ENCODE peak calls at places on chromosome 21, in four cellular contexts. J is AG04449, Z is mammary epithelial cell, F is fibroblast of the aortic adventitia. X is an unnamed sample.

GRCh38 chr21:34625194-34625593 is 10.3 kb upstream of the RCAN1 start:
- DNase-seq in J (no peak), Z (no peak), F (no peak), X (no peak)

GRCh38 chr21:19048088-19048672 is 644.6 kb upstream of the TMPRSS15 start:
- DNase-seq in J (no peak), Z (no peak), F (no peak), X (no peak)

GRCh38 chr21:35048183-35048601 is 910 bp downstream of the RUNX1 start:
- DNase-seq in J (no peak), Z (peak; percentile 35), F (no peak), X (no peak)

GRCh38 chr21:25550352-25550751 is 56.9 kb downstream of the MRPL39 start:
- DNase-seq in J (no peak), Z (no peak), F (no peak), X (no peak)

GRCh38 chr21:29888437-29888836 is 51.4 kb downstream of the GRIK1 start:
- DNase-seq in J (no peak), Z (peak; percentile 33), F (no peak), X (no peak)

GRCh38 chr21:36535618-36536241 is 55.8 kb upstream of the CLDN14 start:
- DNase-seq in J (no peak), Z (peak; percentile 11), F (no peak), X (no peak)

GRCh38 chr21:32253215-32253641 is 25.6 kb downstream of the MIS18A start:
- DNase-seq in J (peak; percentile 24), Z (no peak), F (peak; percentile 93), X (no peak)

GRCh38 chr21:28337319-28337718 is 655.4 kb downstream of the LTN1 start:
- DNase-seq in J (no peak), Z (peak; percentile 30), F (peak; percentile 90), X (no peak)

GRCh38 chr21:24852610-24853195 is 754.6 kb downstream of the MRPL39 start:
- DNase-seq in J (no peak), Z (no peak), F (no peak), X (no peak)

GRCh38 chr21:36654796-36655325 is 44.1 kb upstream of the SIM2 start:
- DNase-seq in J (no peak), Z (no peak), F (no peak), X (no peak)

GRCh38 chr21:18204931-18205330 is 39.7 kb upstream of the CHODL start:
- DNase-seq in J (no peak), Z (no peak), F (no peak), X (no peak)

GRCh38 chr21:16794944-16795343 is 717.9 kb upstream of the CXADR start:
- DNase-seq in J (peak; percentile 70), Z (peak; percentile 52), F (peak; percentile 87), X (no peak)

GRCh38 chr21:18522181-18522771 is 118.7 kb upstream of the TMPRSS15 start:
- DNase-seq in J (no peak), Z (no peak), F (peak; percentile 8), X (no peak)

GRCh38 chr21:34836103-34836932 is 167.5 kb downstream of the CLIC6 start:
- DNase-seq in J (peak; percentile 98), Z (peak; percentile 94), F (peak; percentile 99), X (no peak)

GRCh38 chr21:19508844-19509243 is 1105.3 kb upstream of the TMPRSS15 start:
- DNase-seq in J (no peak), Z (no peak), F (no peak), X (no peak)

GRCh38 chr21:29208666-29209059 is 78.2 kb downstream of the MAP3K7CL start:
- DNase-seq in J (peak; percentile 90), Z (no peak), F (peak; percentile 87), X (no peak)

GRCh38 chr21:34965200-34966174 is 83.6 kb downstream of the RUNX1 start:
- DNase-seq in J (no peak), Z (peak; percentile 17), F (peak; percentile 14), X (no peak)

GRCh38 chr21:28240586-28240985 is 752.1 kb downstream of the LTN1 start:
- DNase-seq in J (no peak), Z (no peak), F (peak; percentile 70), X (no peak)

GRCh38 chr21:30515681-30516080 is 13.7 kb upstream of the KRTAP19-5 start:
- DNase-seq in J (no peak), Z (no peak), F (no peak), X (no peak)

GRCh38 chr21:25647632-25648031 is 8.6 kb downstream of the JAM2 start:
- DNase-seq in J (no peak), Z (no peak), F (no peak), X (no peak)

GRCh38 chr21:27359141-27359540 is 392.3 kb upstream of the ADAMTS5 start:
- DNase-seq in J (no peak), Z (no peak), F (peak; percentile 78), X (no peak)

GRCh38 chr21:31449912-31450535 is 106.0 kb upstream of the TIAM1 start:
- DNase-seq in J (no peak), Z (no peak), F (no peak), X (no peak)

GRCh38 chr21:43193088-43193650 is 24.4 kb downstream of the CRYAA start:
- DNase-seq in J (no peak), Z (no peak), F (no peak), X (no peak)

GRCh38 chr21:36150192-36150711 is 6.4 kb upstream of the DOP1B start:
- DNase-seq in J (no peak), Z (no peak), F (peak; percentile 66), X (no peak)

GRCh38 chr21:31530918-31531705 is 128.4 kb upstream of the SOD1 start:
- DNase-seq in J (no peak), Z (no peak), F (no peak), X (no peak)

GRCh38 chr21:25980710-25981109 is 189.9 kb downstream of the APP start:
- DNase-seq in J (no peak), Z (peak; percentile 93), F (no peak), X (no peak)

GRCh38 chr21:32089771-32090170 is 189.1 kb downstream of the MIS18A start:
- DNase-seq in J (no peak), Z (no peak), F (no peak), X (no peak)

GRCh38 chr21:18387994-18388393 is 15.6 kb downstream of the TMPRSS15 start:
- DNase-seq in J (no peak), Z (no peak), F (no peak), X (no peak)

GRCh38 chr21:40842197-40842552 is 4.8 kb downstream of the DSCAM start:
- DNase-seq in J (no peak), Z (no peak), F (no peak), X (no peak)
- TF ChIP-seq CTCF in J (no peak), Z (no peak), F (no peak), X (peak; percentile 15)

GRCh38 chr21:15654171-15654570 is 75.6 kb upstream of the USP25 start:
- DNase-seq in J (no peak), Z (no peak), F (no peak), X (no peak)

GRCh38 chr21:15651172-15651571 is 78.6 kb upstream of the USP25 start:
- DNase-seq in J (no peak), Z (no peak), F (peak; percentile 12), X (no peak)

DNA sequence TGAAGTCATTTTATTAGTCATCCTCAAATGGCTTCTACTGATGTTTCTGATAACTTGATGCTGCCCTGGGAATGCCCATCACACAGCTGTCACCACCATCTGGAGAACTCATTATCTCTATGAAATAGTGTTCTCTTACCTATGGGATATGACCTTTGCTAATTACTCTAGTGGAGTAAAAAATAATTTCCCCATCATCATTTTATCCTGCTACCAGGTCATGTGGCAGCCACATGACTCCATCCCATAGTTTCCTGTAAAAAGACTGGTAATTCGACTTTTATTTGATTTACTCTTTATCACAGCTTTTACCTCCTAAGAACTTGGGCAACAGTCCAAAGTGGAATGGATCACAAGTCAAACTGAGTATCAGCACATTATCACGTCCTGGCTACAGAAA is 76.1 kb upstream of the USP25 start:
- DNase-seq in J (no peak), Z (no peak), F (no peak), X (no peak)
- TF ChIP-seq CTCF in J (no peak), Z (no peak), F (no peak), X (no peak)

GRCh38 chr21:41817877-41818855 is 51.3 kb upstream of the RIPK4 start:
- DNase-seq in J (no peak), Z (no peak), F (no peak), X (no peak)

GRCh38 chr21:41816583-41817165 is 49.8 kb upstream of the RIPK4 start:
- DNase-seq in J (no peak), Z (peak; percentile 38), F (peak; percentile 56), X (peak; percentile 68)

GRCh38 chr21:41819236-41819855 is 52.5 kb upstream of the RIPK4 start:
- DNase-seq in J (no peak), Z (no peak), F (no peak), X (no peak)

GRCh38 chr21:41815652-41816582 is 49.1 kb upstream of the RIPK4 start:
- DNase-seq in J (no peak), Z (no peak), F (no peak), X (no peak)

GRCh38 chr21:41817228-41817627 is 50.4 kb upstream of the RIPK4 start:
- DNase-seq in J (peak; percentile 50), Z (peak; percentile 65), F (peak; percentile 80), X (peak; percentile 67)
- TF ChIP-seq CTCF in J (peak; percentile 89), Z (peak; percentile 97), F (peak; percentile 88), X (peak; percentile 49)

GRCh38 chr21:46324390-46325072 is 575 bp downstream of the PCNT start:
- DNase-seq in J (no peak), Z (peak; percentile 74), F (peak; percentile 74), X (peak; percentile 93)

GRCh38 chr21:46323710-46324389 is at the start of the genes C21orf58 and PCNT:
- DNase-seq in J (peak; percentile 79), Z (peak; percentile 97), F (peak; percentile 97), X (peak; percentile 97)

GRCh38 chr21:46323227-46323709 is 402 bp downstream of the C21orf58 start:
- DNase-seq in J (no peak), Z (no peak), F (no peak), X (no peak)

GRCh38 chr21:46326110-46326703 is 2.3 kb downstream of the PCNT start:
- DNase-seq in J (no peak), Z (no peak), F (no peak), X (no peak)

GRCh38 chr21:46325073-46325912 is 1.3 kb downstream of the PCNT start:
- DNase-seq in J (no peak), Z (peak; percentile 54), F (peak; percentile 39), X (peak; percentile 47)
- TF ChIP-seq CTCF in J (peak; percentile 39), Z (peak; percentile 41), F (peak; percentile 47), X (no peak)

GRCh38 chr21:39183272-39184049 is at the start of gene PSMG1:
- DNase-seq in J (peak; percentile 41), Z (peak; percentile 94), F (peak; percentile 89), X (peak; percentile 85)
- TF ChIP-seq CTCF in J (no peak), Z (no peak), F (no peak), X (no peak)

DNA sequence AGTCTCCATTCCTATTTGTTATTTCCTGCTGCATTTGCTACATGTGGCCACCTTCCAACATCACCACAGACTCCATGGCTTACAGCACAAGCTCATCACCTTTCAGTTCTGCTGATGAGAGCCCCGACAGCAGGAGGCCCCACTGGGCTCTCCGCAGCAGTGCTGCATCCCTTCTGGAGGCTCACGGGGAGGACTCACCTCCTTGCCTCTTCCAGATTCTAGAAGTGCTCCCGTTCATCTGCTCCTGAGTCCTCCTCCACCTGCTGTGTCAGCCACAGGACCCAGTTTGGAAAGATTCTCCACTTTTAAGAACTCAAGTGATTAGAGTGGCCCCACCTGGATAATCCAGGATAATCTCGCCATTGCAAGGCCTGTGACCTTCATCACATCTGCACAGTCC is 167.6 kb downstream of the PCBP3 start:
- DNase-seq in J (no peak), Z (no peak), F (no peak), X (peak; percentile 13)
- TF ChIP-seq CTCF in J (no peak), Z (no peak), F (no peak), X (no peak)